ENCODE peak calls at places on chromosomes 5 and 9, in eight cellular contexts. H is foreskin fibroblast, S is endodermal cell, V is adrenal gland, W is WTC11, Q is cardiac fibroblast, N is BJ, I is keratinocyte. U is an unnamed sample.

GRCh38 chr5:62937661-62938558 is 359.3 kb downstream of the LRRC70 start:
- DNase-seq in H (no peak), S (no peak), V (no peak), W (no peak), Q (peak; percentile 68), N (no peak), I (no peak), U (no peak)

GRCh38 chr9:126794441-126794840 is 10.4 kb upstream of the ZBTB43 start:
- DNase-seq in H (no peak), S (no peak), V (no peak), W (no peak), Q (no peak), N (no peak), I (no peak), U (peak; percentile 60)

GRCh38 chr5:78019747-78020146 is 243.6 kb upstream of the TBCA start:
- DNase-seq in H (no peak), S (no peak), V (no peak), W (no peak), Q (no peak), N (no peak), I (no peak), U (no peak)

GRCh38 chr5:143036146-143036927 is 266.2 kb downstream of the ARHGAP26 start:
- DNase-seq in H (no peak), S (no peak), V (no peak), W (no peak), Q (no peak), N (no peak), I (no peak), U (no peak)

GRCh38 chr9:89664896-89665329 is 60.1 kb downstream of the GADD45G start:
- DNase-seq in H (no peak), S (peak; percentile 65), V (no peak), W (no peak), Q (no peak), N (no peak), I (no peak), U (peak; percentile 89)

GRCh38 chr9:113973226-113973625 is 97.1 kb downstream of the ZNF618 start:
- DNase-seq in H (no peak), S (no peak), V (no peak), W (no peak), Q (no peak), N (no peak), I (no peak), U (no peak)

GRCh38 chr9:97394881-97395280 is 17.0 kb upstream of the TDRD7 start:
- DNase-seq in H (no peak), S (no peak), V (no peak), W (no peak), Q (no peak), N (no peak), I (no peak), U (peak; percentile 23)

GRCh38 chr5:776862-777711 is 7.4 kb downstream of the ZDHHC11B start:
- DNase-seq in H (no peak), S (peak; percentile 47), V (no peak), W (no peak), Q (no peak), N (no peak), I (no peak), U (no peak)

GRCh38 chr9:124660341-124660801 is 110.7 kb downstream of the NR6A1 start:
- DNase-seq in H (peak; percentile 48), S (peak; percentile 66), V (peak; percentile 17), W (no peak), Q (peak; percentile 70), N (no peak), I (no peak), U (no peak)

GRCh38 chr9:96022445-96023031 is 147.0 kb downstream of the ERCC6L2 start:
- DNase-seq in H (no peak), S (peak; percentile 84), V (no peak), W (peak; percentile 60), Q (no peak), N (no peak), I (no peak), U (no peak)

GRCh38 chr5:124021066-124021641 is 509.2 kb downstream of the CSNK1G3 start:
- DNase-seq in H (no peak), S (no peak), V (no peak), W (no peak), Q (no peak), N (no peak), I (no peak), U (no peak)

GRCh38 chr5:152547202-152547601 is 142.1 kb upstream of the NMUR2 start:
- DNase-seq in H (no peak), S (no peak), V (no peak), W (no peak), Q (no peak), N (no peak), I (no peak), U (no peak)

GRCh38 chr9:93668261-93668871 is 92.0 kb downstream of the PHF2 start:
- DNase-seq in H (no peak), S (peak; percentile 48), V (peak; percentile 2), W (peak; percentile 14), Q (no peak), N (no peak), I (no peak), U (peak; percentile 79)

GRCh38 chr5:91101777-91102379 is 281.2 kb downstream of the ARRDC3 start:
- DNase-seq in H (peak; percentile 89), S (peak; percentile 84), V (peak; percentile 74), W (peak; percentile 62), Q (peak; percentile 92), N (no peak), I (peak; percentile 17), U (peak; percentile 89)

GRCh38 chr5:178587793-178588611 is 2.2 kb downstream of the COL23A1 start:
- DNase-seq in H (no peak), S (peak; percentile 72), V (no peak), W (no peak), Q (no peak), N (no peak), I (no peak), U (no peak)

GRCh38 chr5:178590141-178590923 is at the start of gene COL23A1:
- DNase-seq in H (peak; percentile 66), S (peak; percentile 90), V (peak; percentile 35), W (peak; percentile 70), Q (peak; percentile 53), N (no peak), I (no peak), U (peak; percentile 88)

GRCh38 chr5:178589180-178590140 is 733 bp downstream of the COL23A1 start:
- DNase-seq in H (peak; percentile 61), S (peak; percentile 79), V (no peak), W (peak; percentile 48), Q (peak; percentile 32), N (no peak), I (no peak), U (no peak)

GRCh38 chr5:178588769-178589168 is 1.4 kb downstream of the COL23A1 start:
- DNase-seq in H (no peak), S (no peak), V (no peak), W (peak; percentile 22), Q (no peak), N (no peak), I (no peak), U (no peak)

DNA sequence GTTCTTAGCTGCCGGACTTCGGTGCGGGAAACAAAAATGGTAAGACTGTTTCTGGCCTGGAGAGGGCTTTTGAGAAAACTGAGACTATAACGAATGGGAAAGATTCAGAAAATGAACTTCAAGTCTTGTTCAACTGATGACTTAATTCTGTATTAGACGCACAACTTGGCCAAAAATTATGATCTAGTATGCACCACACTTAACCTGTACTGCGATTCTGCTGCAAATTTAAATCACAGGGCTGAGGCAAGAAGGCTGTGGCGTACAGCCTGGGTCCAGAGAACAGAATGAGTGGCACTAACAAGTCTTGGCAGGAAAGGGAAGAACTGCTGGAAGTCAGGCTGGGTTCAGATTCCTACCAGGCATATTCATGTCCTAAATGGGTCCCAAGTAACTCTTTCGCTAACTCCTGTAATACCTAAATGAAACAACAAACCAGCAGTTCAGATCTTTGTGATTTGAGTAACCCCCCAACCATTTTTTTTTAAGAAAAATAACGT is 781 bp upstream of the COL23A1 start:
- DNase-seq in H (peak; percentile 47), S (no peak), V (no peak), W (no peak), Q (peak; percentile 14), N (no peak), I (peak; percentile 38), U (no peak)
- TF ChIP-seq CTCF in H (no peak), S (no peak), V (peak; percentile 1), W (no peak), Q (no peak), N (no peak), I (no peak), U (no peak)

DNA sequence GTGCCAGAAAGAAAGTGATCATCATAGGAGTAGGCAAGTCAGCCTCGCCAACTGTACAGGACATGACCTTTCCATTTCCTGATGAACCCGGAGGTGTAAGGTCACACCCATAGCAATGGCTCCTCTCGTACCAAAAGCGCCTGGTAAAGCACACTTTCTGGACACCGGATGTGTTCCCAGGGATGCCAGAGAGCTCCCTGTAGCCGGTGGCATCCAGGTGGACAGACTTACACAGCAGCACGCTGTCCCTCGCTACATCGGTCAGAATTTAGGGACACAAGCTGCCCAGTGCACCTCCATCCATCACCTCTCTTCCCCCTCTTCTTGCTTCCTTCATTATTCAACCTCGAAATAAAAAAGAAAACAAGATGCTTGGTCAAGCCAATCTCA is 105.4 kb downstream of the SYK start:
- DNase-seq in H (no peak), S (peak; percentile 0), V (no peak), W (no peak), Q (no peak), N (no peak), I (no peak), U (peak; percentile 70)
- TF ChIP-seq CTCF in H (no peak), S (no peak), V (no peak), W (no peak), Q (no peak), N (no peak), I (no peak), U (no peak)

DNA sequence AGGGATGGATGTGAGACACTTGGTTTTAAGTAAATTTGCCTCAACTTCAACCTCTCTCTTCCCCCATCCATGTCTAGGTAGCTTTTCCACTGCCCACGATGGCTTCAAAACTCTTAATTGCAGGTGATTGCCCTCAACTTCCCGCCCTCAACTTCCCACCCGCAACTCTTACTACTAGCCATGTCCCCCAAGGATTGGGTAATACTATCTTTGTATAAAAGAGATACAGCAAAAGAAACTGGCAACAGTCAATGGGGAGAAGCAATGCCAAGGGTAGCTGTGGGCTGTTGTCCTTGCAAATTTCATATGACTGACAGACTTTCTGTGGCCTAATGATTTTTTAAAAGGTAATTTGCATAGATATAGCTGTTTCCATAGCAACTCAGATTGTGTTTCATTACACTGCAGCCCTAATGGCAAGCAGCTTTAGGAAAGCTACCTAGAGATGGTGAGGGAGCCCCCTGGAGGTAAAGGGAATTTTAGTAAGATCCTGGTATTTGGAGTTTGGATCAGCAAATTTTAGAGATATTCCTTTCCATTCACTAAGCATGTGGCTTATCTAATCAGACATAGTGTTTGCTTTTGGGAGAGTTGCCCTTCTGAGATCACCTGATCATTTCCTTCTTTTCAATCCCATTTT is 421.5 kb upstream of the DAP start:
- DNase-seq in H (peak; percentile 35), S (peak; percentile 62), V (no peak), W (peak; percentile 22), Q (peak; percentile 26), N (no peak), I (no peak), U (no peak)
- TF ChIP-seq CTCF in H (peak; percentile 64), S (peak; percentile 84), V (peak; percentile 56), W (peak; percentile 33), Q (peak; percentile 42), N (peak; percentile 70), I (peak; percentile 34), U (no peak)

GRCh38 chr5:139283252-139284166 is 10.0 kb upstream of the MATR3 start:
- DNase-seq in H (no peak), S (peak; percentile 47), V (no peak), W (no peak), Q (no peak), N (no peak), I (no peak), U (no peak)
- TF ChIP-seq CTCF in H (no peak), S (peak; percentile 19), V (no peak), W (no peak), Q (no peak), N (no peak), I (no peak), U (no peak)